ENCODE peak calls at places on chromosomes 3 and 15, in six cellular contexts. H is T-helper 9 cell; C is A172; T is NCI-H1092 treated with DMSO at 0.1 percent for 48 hours; U is lower leg skin; S is activated naive CD4-positive, alpha-beta T cell treated with anti-CD3 and anti-CD28 coated beads, Interleukin-2, amount 10 ng/mL, durations not matched to agents 7 days and 5 days. Z is an unnamed sample.

GRCh38 chr15:56883088-56883487 is 35.4 kb upstream of the TCF12 start:
- DNase-seq in H (no peak), C (no peak), T (no peak), U (no peak), S (no peak), Z (no peak)

GRCh38 chr3:150165396-150166094 is 194.8 kb upstream of the PFN2 start:
- DNase-seq in H (no peak), C (no peak), T (no peak), U (no peak), S (no peak), Z (no peak)

GRCh38 chr15:39435244-39435643 is 145.6 kb upstream of the THBS1 start:
- DNase-seq in H (no peak), C (no peak), T (no peak), U (no peak), S (no peak), Z (no peak)

GRCh38 chr3:160804762-160805161 is 48.7 kb downstream of the PPM1L start:
- DNase-seq in H (no peak), C (peak; percentile 29), T (peak; percentile 31), U (peak; percentile 88), S (no peak), Z (no peak)

GRCh38 chr15:47443839-47444238 is 273.5 kb upstream of the SEMA6D start:
- DNase-seq in H (no peak), C (no peak), T (no peak), U (no peak), S (no peak), Z (no peak)

GRCh38 chr3:188734395-188734794 is 437.4 kb upstream of the TPRG1 start:
- DNase-seq in H (no peak), C (no peak), T (peak; percentile 83), U (no peak), S (no peak), Z (no peak)

GRCh38 chr15:38148476-38148875 is 104.2 kb upstream of the SPRED1 start:
- DNase-seq in H (no peak), C (no peak), T (no peak), U (no peak), S (no peak), Z (no peak)

GRCh38 chr3:120348065-120348980 is 831 bp downstream of the LRRC58 start:
- DNase-seq in H (peak; percentile 40), C (no peak), T (peak; percentile 67), U (peak; percentile 89), S (peak; percentile 77), Z (peak; percentile 68)

GRCh38 chr15:36373549-36373948 is 205.9 kb upstream of the CDIN1 start:
- DNase-seq in H (no peak), C (peak; percentile 90), T (no peak), U (no peak), S (no peak), Z (no peak)

GRCh38 chr3:139764069-139764905 is 86.5 kb upstream of the NMNAT3 start:
- DNase-seq in H (no peak), C (no peak), T (no peak), U (no peak), S (no peak), Z (no peak)

GRCh38 chr3:63968612-63969350 is 54.5 kb downstream of the PSMD6 start:
- DNase-seq in H (no peak), C (no peak), T (no peak), U (no peak), S (no peak), Z (no peak)

GRCh38 chr3:114081022-114081421 is 24.5 kb downstream of the QTRT2 start:
- DNase-seq in H (no peak), C (no peak), T (no peak), U (no peak), S (no peak), Z (no peak)

GRCh38 chr15:43218908-43219706 is 1.7 kb downstream of the EPB42 start:
- DNase-seq in H (no peak), C (no peak), T (no peak), U (peak; percentile 66), S (peak; percentile 27), Z (peak; percentile 55)

GRCh38 chr3:5022966-5023776 is 43.9 kb downstream of the BHLHE40 start:
- DNase-seq in H (no peak), C (peak; percentile 100), T (no peak), U (no peak), S (no peak), Z (no peak)

GRCh38 chr3:16239776-16240175 is 25.0 kb downstream of the DPH3 start:
- DNase-seq in H (no peak), C (no peak), T (no peak), U (no peak), S (no peak), Z (no peak)

GRCh38 chr3:174218011-174218410 is 641.1 kb upstream of the NAALADL2 start:
- DNase-seq in H (no peak), C (peak; percentile 14), T (no peak), U (no peak), S (no peak), Z (no peak)

GRCh38 chr3:5188419-5189405 is 1.2 kb downstream of the EDEM1 start:
- DNase-seq in H (peak; percentile 31), C (peak; percentile 18), T (no peak), U (peak; percentile 84), S (peak; percentile 67), Z (peak; percentile 72)

GRCh38 chr15:64997911-64998310 is 8.2 kb upstream of the SPG21 start:
- DNase-seq in H (no peak), C (no peak), T (no peak), U (no peak), S (no peak), Z (no peak)

GRCh38 chr3:8650583-8651416 is 6.2 kb upstream of the SSUH2 start:
- DNase-seq in H (no peak), C (no peak), T (no peak), U (no peak), S (no peak), Z (no peak)

GRCh38 chr15:90837052-90837621 is 31.3 kb upstream of the FURIN start:
- DNase-seq in H (no peak), C (no peak), T (no peak), U (no peak), S (peak; percentile 36), Z (no peak)